ENCODE peak calls at places on chromosomes 12 and 14, in five cellular contexts. R is OCI-LY7, Y is HepG2, J is endothelial cell, U is GM23248. Z is an unnamed sample.

GRCh38 chr12:124764451-124764850 is 99.2 kb downstream of the SCARB1 start:
- DNase-seq in R (peak), Y (no peak), J (no peak), U (peak), Z (no peak)

GRCh38 chr14:50559990-50560928 is at the start of gene ATL1:
- DNase-seq in R (peak), Y (no peak), J (peak), U (peak), Z (peak)

GRCh38 chr12:27332407-27333310 is at the start of gene BMAL2:
- DNase-seq in R (peak), Y (peak), J (peak), U (peak), Z (no peak)

GRCh38 chr14:59097681-59098080 is 90.8 kb upstream of the DAAM1 start:
- DNase-seq in R (no peak), Y (no peak), J (no peak), U (peak), Z (no peak)

GRCh38 chr12:53989227-53990113 is 4.5 kb downstream of the HOXC10 start:
- DNase-seq in R (peak), Y (peak), J (no peak), U (peak), Z (no peak)

GRCh38 chr12:14256555-14257169 is 108.8 kb upstream of the ATF7IP start:
- DNase-seq in R (peak), Y (peak), J (peak), U (peak), Z (peak)

GRCh38 chr12:104615048-104615561 is 158.4 kb downstream of the CHST11 start:
- DNase-seq in R (no peak), Y (no peak), J (no peak), U (peak), Z (no peak)

GRCh38 chr12:56197921-56198635 is 8.8 kb upstream of the SMARCC2 start:
- DNase-seq in R (no peak), Y (no peak), J (no peak), U (no peak), Z (no peak)

GRCh38 chr14:51564460-51564859 is 87.2 kb upstream of the FRMD6 start:
- DNase-seq in R (no peak), Y (no peak), J (no peak), U (no peak), Z (no peak)

GRCh38 chr14:99732436-99733220 is 48.5 kb downstream of the CYP46A1 start:
- DNase-seq in R (no peak), Y (no peak), J (peak), U (no peak), Z (peak)

GRCh38 chr14:53668861-53669260 is 287.8 kb downstream of the BMP4 start:
- DNase-seq in R (no peak), Y (no peak), J (no peak), U (no peak), Z (no peak)

GRCh38 chr12:19704966-19705365 is 265.7 kb downstream of the AEBP2 start:
- DNase-seq in R (no peak), Y (no peak), J (no peak), U (no peak), Z (no peak)

GRCh38 chr14:101399737-101400517 is 161.4 kb upstream of the DIO3 start:
- DNase-seq in R (no peak), Y (no peak), J (no peak), U (no peak), Z (no peak)

GRCh38 chr14:104875811-104876210 is 10.7 kb downstream of the CEP170B start:
- DNase-seq in R (no peak), Y (no peak), J (no peak), U (no peak), Z (no peak)

Z was measured in dorsolateral prefrontal cortex.